ENCODE peak calls at places on chromosomes 11 and 22, in nine cellular contexts. U, F, L, J, Q, G, W, O and Z are unnamed samples.

GRCh38 chr11:45725776-45726606 is 60.6 kb upstream of the CHST1 start:
- DNase-seq in U (no peak), F (no peak), L (no peak), J (no peak), Q (no peak), G (no peak), W (no peak), O (no peak), Z (no peak)

GRCh38 chr11:35227551-35228341 is 88.8 kb downstream of the CD44 start:
- DNase-seq in U (peak; percentile 55), F (no peak), L (no peak), J (no peak), Q (no peak), G (no peak), W (no peak), O (no peak), Z (no peak)

GRCh38 chr22:45240137-45240809 is 421 bp downstream of the KIAA0930 start:
- DNase-seq in U (no peak), F (no peak), L (peak; percentile 53), J (no peak), Q (no peak), G (no peak), W (no peak), O (peak; percentile 62), Z (no peak)

GRCh38 chr11:25351091-25351803 is 854.4 kb downstream of the LUZP2 start:
- DNase-seq in U (no peak), F (no peak), L (no peak), J (no peak), Q (no peak), G (no peak), W (no peak), O (no peak), Z (no peak)

GRCh38 chr22:20777420-20778177 is 3.7 kb downstream of the SERPIND1 start:
- DNase-seq in U (peak; percentile 94), F (peak; percentile 70), L (no peak), J (peak; percentile 40), Q (no peak), G (no peak), W (no peak), O (no peak), Z (peak; percentile 83)

GRCh38 chr11:65766535-65766934 is 14.2 kb downstream of the AP5B1 start:
- DNase-seq in U (peak; percentile 6), F (no peak), L (no peak), J (no peak), Q (no peak), G (no peak), W (no peak), O (no peak), Z (no peak)

GRCh38 chr22:41523464-41524221 is 20.6 kb downstream of the POLR3H start:
- DNase-seq in U (peak; percentile 89), F (no peak), L (peak; percentile 66), J (peak; percentile 35), Q (no peak), G (no peak), W (no peak), O (no peak), Z (no peak)

GRCh38 chr11:68090706-68091105 is 30.5 kb downstream of the CHKA start:
- DNase-seq in U (peak; percentile 11), F (no peak), L (no peak), J (peak; percentile 58), Q (no peak), G (no peak), W (no peak), O (no peak), Z (no peak)

GRCh38 chr11:62804310-62805043 is 763 bp downstream of the NXF1 start:
- DNase-seq in U (peak; percentile 55), F (no peak), L (no peak), J (no peak), Q (no peak), G (no peak), W (no peak), O (no peak), Z (peak; percentile 14)

GRCh38 chr11:65120831-65121230 is 1.1 kb downstream of the FAU start:
- DNase-seq in U (no peak), F (no peak), L (no peak), J (no peak), Q (peak; percentile 12), G (no peak), W (no peak), O (no peak), Z (no peak)

GRCh38 chr11:23280088-23280487 is 419.8 kb upstream of the CCDC179 start:
- DNase-seq in U (peak; percentile 76), F (no peak), L (no peak), J (no peak), Q (no peak), G (no peak), W (no peak), O (no peak), Z (no peak)

GRCh38 chr11:10407749-10408472 is 47.2 kb upstream of the AMPD3 start:
- DNase-seq in U (no peak), F (no peak), L (no peak), J (no peak), Q (peak; percentile 64), G (no peak), W (no peak), O (peak; percentile 74), Z (no peak)

GRCh38 chr22:37123649-37124048 is 14.1 kb upstream of the TMPRSS6 start:
- DNase-seq in U (no peak), F (no peak), L (no peak), J (no peak), Q (no peak), G (no peak), W (no peak), O (no peak), Z (no peak)
- H3K27ac ChIP-seq in U (no peak overlapping the region), F (no peak overlapping the region), L (no peak overlapping the region), J (no peak overlapping the region), Q (no peak overlapping the region), G (no peak overlapping the region), W (no peak overlapping the region), O (no peak overlapping the region), Z (no peak overlapping the region)

GRCh38 chr11:60762851-60763691 is 6.4 kb downstream of the MS4A15 start:
- DNase-seq in U (no peak), F (peak; percentile 7), L (peak; percentile 84), J (peak; percentile 72), Q (peak; percentile 7), G (no peak), W (no peak), O (no peak), Z (no peak)

GRCh38 chr11:60765355-60765754 is 8.7 kb downstream of the MS4A15 start:
- DNase-seq in U (no peak), F (no peak), L (no peak), J (no peak), Q (no peak), G (no peak), W (no peak), O (no peak), Z (no peak)

GRCh38 chr11:60764879-60765278 is 8.2 kb downstream of the MS4A15 start:
- DNase-seq in U (no peak), F (no peak), L (peak; percentile 40), J (no peak), Q (no peak), G (no peak), W (no peak), O (no peak), Z (no peak)

GRCh38 chr11:60761436-60762190 is 4.9 kb downstream of the MS4A15 start:
- DNase-seq in U (no peak), F (no peak), L (no peak), J (no peak), Q (no peak), G (no peak), W (no peak), O (no peak), Z (no peak)

GRCh38 chr11:60763692-60764369 is 7.2 kb downstream of the MS4A15 start:
- DNase-seq in U (no peak), F (no peak), L (no peak), J (no peak), Q (peak; percentile 27), G (no peak), W (no peak), O (no peak), Z (no peak)
- TF ChIP-seq CTCF in U (no peak), F (no peak), L (no peak), J (no peak), Q (no peak), G (no peak), W (no peak), O (no peak), Z (no peak)

DNA sequence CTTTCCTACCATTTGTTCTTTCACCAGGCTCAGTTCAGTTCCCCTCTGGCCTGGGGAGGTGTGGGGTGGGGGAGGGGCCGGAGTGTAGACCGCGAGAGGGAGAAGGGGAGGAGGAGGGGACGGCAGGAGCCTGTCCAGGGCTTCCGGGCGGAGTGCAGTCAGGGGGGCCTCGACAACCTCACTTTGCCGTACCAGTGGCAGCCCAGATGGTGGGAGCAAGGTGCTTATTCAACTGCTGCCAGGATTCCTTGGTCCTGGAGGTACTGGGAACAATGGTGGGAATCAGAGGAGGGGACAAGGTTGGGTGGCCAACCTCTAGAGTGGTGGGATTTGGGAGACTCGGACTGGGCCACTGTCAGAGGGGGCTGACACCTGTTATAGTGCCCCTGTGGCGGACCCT is 1.2 kb downstream of the BACE1 start:
- DNase-seq in U (no peak), F (no peak), L (peak; percentile 36), J (peak; percentile 56), Q (no peak), G (no peak), W (no peak), O (no peak), Z (no peak)
- H3K4me1 ChIP-seq in U (peaks cover 11% of the 10 kb centered on the region), F (peaks cover 7% of the 10 kb centered on the region), L (peaks cover 13% of the 10 kb centered on the region), J (peaks cover 75% of the 10 kb centered on the region), Q (peaks cover 7% of the 10 kb centered on the region), G (peaks cover 38% of the 10 kb centered on the region), W (peaks cover 21% of the 10 kb centered on the region), O (peaks cover 20% of the 10 kb centered on the region), Z (no peaks in the 10 kb centered on the region)

DNA sequence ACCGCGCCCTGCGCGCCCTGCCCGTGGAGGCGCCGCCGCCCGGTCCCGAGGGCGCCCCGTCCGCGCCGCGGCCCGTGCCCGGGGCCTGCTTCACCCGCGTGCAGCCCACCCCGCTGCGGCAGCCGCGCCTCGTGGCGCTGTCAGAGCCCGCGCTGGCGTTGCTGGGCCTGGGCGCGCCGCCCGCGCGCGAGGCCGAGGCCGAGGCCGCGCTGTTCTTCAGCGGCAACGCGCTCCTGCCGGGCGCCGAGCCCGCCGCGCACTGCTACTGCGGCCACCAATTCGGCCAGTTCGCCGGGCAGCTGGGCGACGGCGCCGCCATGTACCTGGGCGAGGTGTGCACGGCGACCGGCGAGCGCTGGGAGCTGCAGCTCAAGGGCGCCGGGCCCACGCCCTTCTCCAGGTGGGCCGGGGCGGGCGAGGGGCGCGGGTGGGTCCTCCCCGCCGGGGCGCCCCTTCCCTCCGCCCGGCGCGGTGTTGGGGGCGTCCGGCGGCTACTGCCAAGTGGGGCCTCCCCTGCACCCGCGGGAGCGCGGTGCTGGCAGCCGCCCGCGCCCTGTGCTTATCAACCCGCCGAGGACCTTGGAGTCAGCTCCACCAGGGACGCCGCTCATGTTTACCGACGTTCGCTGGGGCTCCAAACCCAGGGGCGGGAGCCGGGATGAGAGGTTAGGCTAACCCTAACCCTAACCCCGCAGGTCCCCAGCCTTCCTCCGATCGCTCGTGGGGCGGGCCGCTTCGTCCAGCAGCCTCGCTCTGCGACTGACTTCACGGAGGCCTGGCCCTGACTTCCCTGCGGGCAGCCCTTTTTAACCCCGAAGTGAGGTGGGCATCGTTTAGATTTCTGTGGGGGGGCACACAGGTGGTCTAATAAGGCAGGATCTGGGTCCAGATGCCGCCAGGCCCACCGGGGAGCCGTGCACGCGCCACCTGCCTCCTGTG is 649 bp downstream of the SELENOO start:
- DNase-seq in U (no peak), F (no peak), L (peak; percentile 52), J (peak; percentile 72), Q (peak; percentile 71), G (no peak), W (no peak), O (no peak), Z (no peak)
- H3K27ac ChIP-seq in U (peak overlapping the region; percentile 68), F (peak overlapping the region; percentile 93), L (no peak overlapping the region), J (peak overlapping the region; percentile 64), Q (peak overlapping the region; percentile 92), G (peak overlapping the region; percentile 83), W (peak overlapping the region; percentile 92), O (peak overlapping the region; percentile 75), Z (peak overlapping the region; percentile 28)